ENCODE peak calls at places on chromosomes 6 and 20, in six cellular contexts. One of them, this sample, is unnamed.

GRCh38 chr6:37495199-37495913 is 4.3 kb downstream of the CCDC167 start:
- DNase-seq in SJSA1: no peak
- DNase-seq in HTR-8/SVneo: no peak
- DNase-seq in substantia nigra: no peak
- DNase-seq in WTC11: no peak
- DNase-seq in epithelial cell of prostate: no peak
- DNase-seq in this sample: no peak

GRCh38 chr20:17759449-17759848 is 59.7 kb downstream of the BANF2 start:
- DNase-seq in SJSA1: peak; percentile 38
- DNase-seq in HTR-8/SVneo: no peak
- DNase-seq in substantia nigra: no peak
- DNase-seq in WTC11: no peak
- DNase-seq in epithelial cell of prostate: no peak
- DNase-seq in this sample: no peak

GRCh38 chr6:99810295-99810694 is 183.7 kb downstream of the MCHR2 start:
- DNase-seq in SJSA1: no peak
- DNase-seq in HTR-8/SVneo: no peak
- DNase-seq in substantia nigra: no peak
- DNase-seq in WTC11: no peak
- DNase-seq in epithelial cell of prostate: no peak
- DNase-seq in this sample: no peak

GRCh38 chr20:38631155-38632022 is 29.8 kb downstream of the ARHGAP40 start:
- DNase-seq in SJSA1: no peak
- DNase-seq in HTR-8/SVneo: peak; percentile 46
- DNase-seq in substantia nigra: no peak
- DNase-seq in WTC11: no peak
- DNase-seq in epithelial cell of prostate: no peak
- DNase-seq in this sample: no peak

GRCh38 chr6:110538416-110539060 is 62.1 kb upstream of the SLC22A16 start:
- DNase-seq in SJSA1: no peak
- DNase-seq in HTR-8/SVneo: no peak
- DNase-seq in substantia nigra: no peak
- DNase-seq in WTC11: no peak
- DNase-seq in epithelial cell of prostate: no peak
- DNase-seq in this sample: no peak

GRCh38 chr6:55033021-55033546 is 141.2 kb upstream of the HCRTR2 start:
- DNase-seq in SJSA1: no peak
- DNase-seq in HTR-8/SVneo: no peak
- DNase-seq in substantia nigra: no peak
- DNase-seq in WTC11: no peak
- DNase-seq in epithelial cell of prostate: no peak
- DNase-seq in this sample: no peak

GRCh38 chr6:35634316-35634715 is 54.4 kb downstream of the FKBP5 start:
- DNase-seq in SJSA1: no peak
- DNase-seq in HTR-8/SVneo: no peak
- DNase-seq in substantia nigra: no peak
- DNase-seq in WTC11: no peak
- DNase-seq in epithelial cell of prostate: no peak
- DNase-seq in this sample: no peak

GRCh38 chr20:48897298-48898044 is 24.0 kb upstream of the ARFGEF2 start:
- DNase-seq in SJSA1: peak; percentile 88
- DNase-seq in HTR-8/SVneo: peak; percentile 93
- DNase-seq in substantia nigra: no peak
- DNase-seq in WTC11: no peak
- DNase-seq in epithelial cell of prostate: peak; percentile 61
- DNase-seq in this sample: no peak

GRCh38 chr20:63381781-63382431 is 20.8 kb upstream of the CHRNA4 start:
- DNase-seq in SJSA1: peak; percentile 21
- DNase-seq in HTR-8/SVneo: peak; percentile 82
- DNase-seq in substantia nigra: peak; percentile 29
- DNase-seq in WTC11: peak; percentile 79
- DNase-seq in epithelial cell of prostate: no peak
- DNase-seq in this sample: no peak

GRCh38 chr6:149450679-149451360 is 34.0 kb downstream of the ZC3H12D start:
- DNase-seq in SJSA1: no peak
- DNase-seq in HTR-8/SVneo: no peak
- DNase-seq in substantia nigra: peak; percentile 24
- DNase-seq in WTC11: peak; percentile 54
- DNase-seq in epithelial cell of prostate: no peak
- DNase-seq in this sample: no peak

GRCh38 chr20:19706463-19706862 is 51.6 kb upstream of the RIN2 start:
- DNase-seq in SJSA1: no peak
- DNase-seq in HTR-8/SVneo: no peak
- DNase-seq in substantia nigra: no peak
- DNase-seq in WTC11: no peak
- DNase-seq in epithelial cell of prostate: no peak
- DNase-seq in this sample: no peak

GRCh38 chr20:63858393-63859165 is 2.7 kb upstream of the ABHD16B start:
- DNase-seq in SJSA1: no peak
- DNase-seq in HTR-8/SVneo: peak; percentile 87
- DNase-seq in substantia nigra: no peak
- DNase-seq in WTC11: no peak
- DNase-seq in epithelial cell of prostate: no peak
- DNase-seq in this sample: no peak

GRCh38 chr6:25118038-25118437 is 161.1 kb upstream of the CARMIL1 start:
- DNase-seq in SJSA1: no peak
- DNase-seq in HTR-8/SVneo: no peak
- DNase-seq in substantia nigra: no peak
- DNase-seq in WTC11: no peak
- DNase-seq in epithelial cell of prostate: no peak
- DNase-seq in this sample: no peak

This sample was measured in NCI-H1694 treated with DMSO at 0.1 percent for 48 hours.